ENCODE peak calls at places on chromosomes 4 and X, in four cellular contexts. O is HCT116, P is HepG2, U is K562. W is an unnamed sample.

GRCh38 chrX:51336584-51336983 is 4.0 kb downstream of the NUDT10 start:
- DNase-seq in O (peak), P (peak), U (peak), W (peak)

GRCh38 chr4:3494501-3494900 is 31.4 kb downstream of the DOK7 start:
- DNase-seq in O (no peak), P (no peak), U (no peak), W (no peak)

GRCh38 chr4:7564242-7564641 is 129.5 kb upstream of the PSAPL1 start:
- DNase-seq in O (no peak), P (peak), U (no peak), W (no peak)

GRCh38 chr4:150495550-150495949 is 86.4 kb upstream of the MAB21L2 start:
- DNase-seq in O (no peak), P (no peak), U (no peak), W (no peak)

GRCh38 chr4:86043755-86044592 is 315.9 kb downstream of the MAPK10 start:
- DNase-seq in O (peak), P (peak), U (peak), W (peak)

GRCh38 chr4:108342325-108342986 is 173.7 kb upstream of the LEF1 start:
- DNase-seq in O (no peak), P (no peak), U (no peak), W (no peak)

GRCh38 chr4:33512397-33512796 is 2731.9 kb downstream of the ARAP2 start:
- DNase-seq in O (no peak), P (no peak), U (no peak), W (no peak)

GRCh38 chr4:175290401-175290800 is 372.2 kb downstream of the ADAM29 start:
- DNase-seq in O (no peak), P (no peak), U (no peak), W (no peak)

GRCh38 chrX:152901816-152902501 is 4.1 kb downstream of the ZNF185 start:
- DNase-seq in O (no peak), P (no peak), U (no peak), W (no peak)
- TF ChIP-seq ELF1 in O (no peak), P (no peak), U (no peak), W (no peak)

GRCh38 chr4:186368291-186368690 is 102.3 kb downstream of the F11 start:
- DNase-seq in O (no peak), P (no peak), U (no peak), W (no peak)
- TF ChIP-seq ELF1 in O (no peak), P (no peak), U (no peak), W (no peak)

GRCh38 chr4:10035130-10035529 is 13.8 kb upstream of the SLC2A9 start:
- DNase-seq in O (no peak), P (no peak), U (no peak), W (no peak)
- TF ChIP-seq ELF1 in O (no peak), P (no peak), U (no peak), W (no peak)

DNA sequence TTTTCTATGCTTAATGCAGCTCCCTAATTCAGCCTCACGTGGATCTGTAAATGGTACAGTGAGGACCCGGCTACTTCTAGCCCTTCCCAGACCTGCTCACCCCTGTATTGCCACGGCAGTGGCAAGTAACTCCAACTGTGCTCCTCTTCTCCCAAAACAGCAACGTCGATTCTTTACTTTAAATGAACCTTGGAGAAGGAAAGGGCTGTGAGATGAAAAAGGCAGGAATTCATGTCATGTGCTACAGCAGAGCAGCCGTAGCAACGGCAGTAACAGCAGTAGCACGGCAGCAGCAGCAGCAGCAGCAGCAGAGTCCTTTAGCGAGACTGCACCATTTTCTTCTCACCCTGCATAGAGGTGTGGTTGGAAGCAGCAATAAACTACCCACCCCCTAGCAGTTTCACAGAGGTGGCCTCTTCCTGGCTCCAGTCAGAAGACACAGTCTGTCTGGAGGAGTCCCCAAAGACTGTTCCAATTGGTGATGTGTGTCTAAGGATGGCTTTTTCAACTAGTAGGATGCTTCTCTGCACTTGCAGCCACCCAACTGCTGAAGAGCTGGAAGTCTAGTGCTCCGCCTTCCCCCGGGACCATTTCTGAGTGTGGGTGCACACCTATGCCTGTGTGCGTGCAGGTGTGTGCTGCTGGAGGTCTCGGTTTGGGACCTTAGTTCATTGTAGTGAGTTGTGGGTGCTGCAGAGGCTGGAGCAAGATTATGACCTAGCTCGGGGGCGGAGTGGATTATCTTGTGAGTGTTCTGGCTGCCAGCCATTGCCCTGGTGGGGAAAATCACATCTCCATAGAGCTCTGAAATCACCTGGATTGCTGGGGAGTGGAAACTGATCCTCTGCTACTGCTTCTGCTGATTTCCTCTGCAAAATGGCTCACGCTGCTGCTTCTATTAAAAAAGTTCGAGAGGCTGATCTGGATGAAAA is 67.2 kb downstream of the ANK2 start:
- DNase-seq in O (no peak), P (no peak), U (no peak), W (no peak)
- TF ChIP-seq ELF1 in O (no peak), P (no peak), U (no peak), W (no peak)

GRCh38 chrX:118807151-118808017 is 16.2 kb upstream of the ZCCHC12 start:
- DNase-seq in O (peak), P (peak), U (peak), W (peak)
- TF ChIP-seq ELF1 in O (no peak), P (no peak), U (no peak), W (no peak)

GRCh38 chrX:123425904-123426303 is 241.8 kb downstream of the GRIA3 start:
- DNase-seq in O (no peak), P (no peak), U (no peak), W (no peak)

GRCh38 chrX:123425471-123425870 is 241.4 kb downstream of the GRIA3 start:
- DNase-seq in O (no peak), P (no peak), U (no peak), W (no peak)

GRCh38 chrX:123424546-123424945 is 240.5 kb downstream of the GRIA3 start:
- DNase-seq in O (no peak), P (no peak), U (no peak), W (no peak)

DNA sequence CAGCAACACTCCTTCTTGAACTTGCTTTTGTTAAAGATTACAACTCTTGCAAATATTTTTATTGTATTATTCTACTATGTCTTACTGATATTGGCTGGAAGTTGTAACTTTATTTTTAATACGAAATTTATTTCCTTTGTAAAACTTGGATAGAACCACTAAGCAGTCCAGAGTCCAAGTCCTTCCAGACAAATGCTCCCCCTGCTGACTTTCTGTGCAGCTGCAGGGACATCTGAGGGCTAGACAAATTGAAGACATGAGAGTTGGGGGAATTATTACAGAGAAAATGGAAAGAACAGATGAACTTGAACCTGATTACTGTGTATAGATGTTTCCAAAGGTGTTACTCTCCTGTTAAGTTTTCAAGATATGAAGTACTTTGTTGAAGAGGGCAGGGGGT is 238.8 kb downstream of the GRIA3 start:
- DNase-seq in O (no peak), P (peak), U (peak), W (peak)
- TF ChIP-seq ELF1 in O (no peak), P (no peak), U (no peak), W (no peak)

DNA sequence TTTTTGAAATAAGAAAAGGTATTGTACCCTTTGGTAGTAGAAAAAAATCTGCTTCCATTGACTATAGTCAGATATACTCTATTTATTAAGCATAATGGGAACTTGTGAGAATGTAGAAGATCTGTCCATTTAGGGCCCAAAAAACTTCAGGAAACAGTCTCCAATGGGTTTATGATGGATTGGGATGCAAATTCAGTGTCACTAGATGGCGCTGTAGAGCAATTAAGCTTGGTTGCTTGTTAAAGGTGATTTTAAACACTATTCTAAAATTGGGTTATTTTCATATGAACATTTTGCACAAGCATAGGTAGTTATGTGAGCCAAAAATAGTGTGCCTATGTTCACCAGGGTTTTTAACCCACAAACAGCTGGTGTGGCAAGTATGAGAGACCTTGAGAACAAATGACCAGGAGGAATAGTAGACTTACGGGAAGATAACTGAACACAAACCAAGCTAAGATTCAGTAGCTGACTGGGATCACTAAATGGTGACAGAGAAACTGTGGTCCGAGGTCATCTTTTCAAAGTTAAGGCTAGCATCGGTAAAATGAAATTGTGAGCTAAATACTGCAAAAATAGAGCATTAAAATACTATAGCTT is 80.3 kb upstream of the LSM6 start:
- DNase-seq in O (peak), P (peak), U (peak), W (peak)
- TF ChIP-seq ELF1 in O (no peak), P (no peak), U (no peak), W (no peak)

W was measured in SK-N-SH.